ENCODE peak calls at places on chromosomes 3 and 15, in four cellular contexts. J is NCI-H2171; O is dorsolateral prefrontal cortex; B is activated CD8-positive, alpha-beta T cell treated with anti-CD3 and anti-CD28 coated beads for 36 hours. R is an unnamed sample.

GRCh38 chr3:191529992-191530391 is 69.0 kb downstream of the PYDC2 start:
- DNase-seq in J (no peak), B (no peak), O (no peak), R (no peak)

GRCh38 chr3:168939651-168940238 is 723.8 kb downstream of the MECOM start:
- DNase-seq in O (no peak), B (no peak), J (no peak), R (no peak)

GRCh38 chr3:54853573-54854404 is 74.1 kb downstream of the LRTM1 start:
- DNase-seq in J (peak), B (peak), O (peak), R (peak)

GRCh38 chr3:141056716-141057115 is 5.6 kb downstream of the SPSB4 start:
- DNase-seq in J (peak), O (no peak), B (no peak), R (no peak)

GRCh38 chr15:70164910-70165791 is 67.4 kb upstream of the TLE3 start:
- DNase-seq in B (no peak), J (no peak), O (no peak), R (peak)

GRCh38 chr15:86620636-86621349 is 541.1 kb downstream of the AGBL1 start:
- DNase-seq in O (no peak), B (no peak), J (no peak), R (no peak)

GRCh38 chr3:2793987-2794386 is 316.2 kb downstream of the IL5RA start:
- DNase-seq in B (no peak), O (no peak), J (no peak), R (no peak)

GRCh38 chr3:129558772-129559564 is 16.0 kb downstream of the H1-8 start:
- DNase-seq in B (no peak), O (no peak), J (no peak), R (no peak)

GRCh38 chr3:113615976-113616375 is 80.5 kb downstream of the USF3 start:
- DNase-seq in B (no peak), O (no peak), J (no peak), R (peak)

GRCh38 chr3:158084661-158085060 is 21.6 kb downstream of the SHOX2 start:
- DNase-seq in J (no peak), O (no peak), B (no peak), R (no peak)

GRCh38 chr3:194305356-194306108 is 45.6 kb downstream of the CPN2 start:
- DNase-seq in O (no peak), B (no peak), J (no peak), R (no peak)

GRCh38 chr3:87225659-87226058 is 1.4 kb upstream of the CHMP2B start:
- DNase-seq in J (no peak), O (no peak), B (no peak), R (no peak)

GRCh38 chr15:69398541-69398940 is 15.6 kb upstream of the KIF23 start:
- DNase-seq in O (no peak), J (no peak), B (no peak), R (no peak)

GRCh38 chr3:111215481-111215880 is 143.9 kb downstream of the NECTIN3 start:
- DNase-seq in O (no peak), J (no peak), B (no peak), R (no peak)

GRCh38 chr15:23708332-23708731 is 21.2 kb upstream of the NDN start:
- DNase-seq in J (no peak), O (no peak), B (no peak), R (no peak)

GRCh38 chr15:25238126-25238525 is 200.7 kb downstream of the UBE3A start:
- DNase-seq in B (no peak), J (no peak), O (peak), R (no peak)

GRCh38 chr3:78277220-78277619 is 1237.3 kb downstream of the ROBO2 start:
- DNase-seq in B (no peak), J (no peak), O (no peak), R (no peak)

GRCh38 chr3:94811836-94812235 is 749.0 kb downstream of the NSUN3 start:
- DNase-seq in J (no peak), O (no peak), B (no peak), R (no peak)

GRCh38 chr15:38474155-38474757 is 20.3 kb downstream of the FAM98B start:
- DNase-seq in B (peak), J (peak), O (no peak), R (peak)

GRCh38 chr15:69873807-69874206 is 223.9 kb downstream of the TLE3 start:
- DNase-seq in O (no peak), B (no peak), J (no peak), R (no peak)

GRCh38 chr3:128787256-128788253 is 61.6 kb downstream of the RAB7A start:
- DNase-seq in J (no peak), B (peak), O (no peak), R (peak)

GRCh38 chr15:50830477-50831354 is 65.2 kb upstream of the SPPL2A start:
- DNase-seq in J (no peak), O (no peak), B (no peak), R (no peak)

GRCh38 chr3:14592836-14593235 is 52.7 kb upstream of the GRIP2 start:
- DNase-seq in O (no peak), J (no peak), B (no peak), R (no peak)

GRCh38 chr3:159200176-159200575 is 398.3 kb downstream of the MFSD1 start:
- DNase-seq in O (no peak), B (no peak), J (no peak), R (peak)

GRCh38 chr15:60932051-60932915 is 296.8 kb downstream of the RORA start:
- DNase-seq in O (peak), B (peak), J (no peak), R (peak)

GRCh38 chr3:86801921-86802320 is 189.0 kb downstream of the VGLL3 start:
- DNase-seq in B (no peak), J (no peak), O (no peak), R (no peak)

GRCh38 chr3:48505146-48505545 is 1.2 kb upstream of the SHISA5 start:
- DNase-seq in J (no peak), O (no peak), B (no peak), R (no peak)

GRCh38 chr15:88243895-88244787 is 12.4 kb downstream of the NTRK3 start:
- DNase-seq in B (peak), O (no peak), J (no peak), R (peak)

GRCh38 chr3:29185706-29186105 is 95.2 kb upstream of the RBMS3 start:
- DNase-seq in J (no peak), O (no peak), B (no peak), R (no peak)

GRCh38 chr3:27630892-27631291 is 91.2 kb downstream of the EOMES start:
- DNase-seq in B (no peak), J (no peak), O (no peak), R (no peak)

GRCh38 chr3:23739536-23739935 is 66.2 kb upstream of the UBE2E1 start:
- DNase-seq in O (no peak), B (no peak), J (no peak), R (peak)

GRCh38 chr15:99703603-99704443 is 29.4 kb downstream of the LYSMD4 start:
- DNase-seq in J (peak), O (no peak), B (no peak), R (peak)